ENCODE peak calls at places on chromosomes 2 and 18, in seven cellular contexts. B is RWPE1; P is NCI-H1105; A is HCT116; F is immature natural killer cell; T is naive thymus-derived CD8-positive, alpha-beta T cell; E is stimulated activated CD4-positive, alpha-beta T cell treated with anti-CD3 and anti-CD28 coated beads, Interleukin-4, amount 100 ng/mL, for 48 hours. W is an unnamed sample.

GRCh38 chr2:168160897-168161296 is 86.5 kb downstream of the STK39 start:
- DNase-seq in B (peak; percentile 4), P (no peak), A (peak; percentile 69), F (no peak), T (no peak), E (no peak), W (peak; percentile 24)

GRCh38 chr18:11121426-11121825 is 27.9 kb downstream of the PIEZO2 start:
- DNase-seq in B (no peak), P (no peak), A (no peak), F (no peak), T (no peak), E (no peak), W (no peak)

GRCh38 chr2:39942970-39943369 is 163.9 kb upstream of the THUMPD2 start:
- DNase-seq in B (no peak), P (no peak), A (no peak), F (no peak), T (no peak), E (no peak), W (no peak)

GRCh38 chr18:39742015-39742466 is 2176.4 kb upstream of the CELF4 start:
- DNase-seq in B (no peak), P (peak; percentile 95), A (no peak), F (no peak), T (no peak), E (no peak), W (no peak)

GRCh38 chr2:189624648-189625355 is 36.5 kb upstream of the ASNSD1 start:
- DNase-seq in B (peak; percentile 6), P (no peak), A (no peak), F (no peak), T (no peak), E (no peak), W (no peak)

GRCh38 chr2:218405365-218406208 is 5.9 kb downstream of the CTDSP1 start:
- DNase-seq in B (no peak), P (no peak), A (no peak), F (no peak), T (peak; percentile 42), E (no peak), W (peak; percentile 20)

GRCh38 chr2:217996345-217996744 is 6.5 kb downstream of the TNS1 start:
- DNase-seq in B (peak; percentile 64), P (no peak), A (no peak), F (no peak), T (no peak), E (no peak), W (peak; percentile 70)

GRCh38 chr2:209476367-209477191 is 52.7 kb downstream of the MAP2 start:
- DNase-seq in B (no peak), P (peak; percentile 93), A (no peak), F (no peak), T (no peak), E (no peak), W (peak; percentile 71)

GRCh38 chr2:65024149-65024829 is 31.9 kb upstream of the CEP68 start:
- DNase-seq in B (peak; percentile 39), P (no peak), A (peak; percentile 12), F (no peak), T (no peak), E (no peak), W (peak; percentile 82)

GRCh38 chr2:119549236-119549635 is 5.0 kb downstream of the CFAP221 start:
- DNase-seq in B (peak; percentile 25), P (no peak), A (no peak), F (no peak), T (no peak), E (no peak), W (peak; percentile 38)

GRCh38 chr2:74503506-74504475 is 3.7 kb downstream of the PCGF1 start:
- DNase-seq in B (no peak), P (no peak), A (no peak), F (no peak), T (no peak), E (no peak), W (peak; percentile 59)

GRCh38 chr2:120344991-120345975 is 653 bp upstream of the INHBB start:
- DNase-seq in B (no peak), P (no peak), A (no peak), F (no peak), T (no peak), E (no peak), W (peak; percentile 12)

GRCh38 chr2:147450661-147451060 is 394.2 kb upstream of the ACVR2A start:
- DNase-seq in B (no peak), P (no peak), A (no peak), F (no peak), T (no peak), E (no peak), W (no peak)

GRCh38 chr2:176105727-176106635 is 1.1 kb upstream of the HOXD11 start:
- DNase-seq in B (no peak), P (no peak), A (no peak), F (no peak), T (no peak), E (no peak), W (no peak)

W was measured in RPMI7951.